ENCODE peak calls at places on chromosomes 1 and 21, in nine cellular contexts. G, E, D, Y, X, O, R, U and P are unnamed samples.

GRCh38 chr1:65813956-65814355 is 21.3 kb downstream of the PDE4B start:
- DNase-seq in R (peak; percentile 34), E (peak; percentile 49), O (no peak), Y (no peak), G (no peak), D (no peak), U (no peak), X (peak; percentile 65), P (no peak)

GRCh38 chr1:45177452-45177851 is 29.0 kb downstream of the ZSWIM5 start:
- DNase-seq in E (peak; percentile 1), G (no peak), D (no peak), R (no peak), O (no peak), U (no peak), Y (no peak), X (peak; percentile 65), P (no peak)

GRCh38 chr1:48744032-48744431 is 32.7 kb downstream of the BEND5 start:
- DNase-seq in D (no peak), Y (no peak), R (no peak), O (no peak), X (no peak), U (no peak), E (no peak), G (no peak), P (no peak)

GRCh38 chr1:203166192-203166940 is 9.3 kb downstream of the MYBPH start:
- DNase-seq in Y (peak; percentile 42), D (no peak), E (no peak), U (no peak), O (no peak), R (no peak), X (no peak), G (peak; percentile 42), P (peak; percentile 67)

GRCh38 chr1:148160421-148161251 is 8.6 kb upstream of the NBPF11 start:
- DNase-seq in X (peak; percentile 20), R (no peak), D (no peak), Y (no peak), E (no peak), U (no peak), O (no peak), G (no peak), P (no peak)

GRCh38 chr1:153122831-153123421 is 9.6 kb upstream of the SPRR2F start:
- DNase-seq in D (no peak), G (peak; percentile 97), Y (no peak), X (no peak), R (no peak), U (peak; percentile 82), O (no peak), E (no peak), P (peak; percentile 8)

GRCh38 chr1:162846256-162847212 is 14.4 kb downstream of the CCDC190 start:
- DNase-seq in Y (no peak), D (peak; percentile 86), U (no peak), O (no peak), G (no peak), E (peak; percentile 88), X (peak; percentile 53), R (peak; percentile 87), P (no peak)

GRCh38 chr1:15627343-15627988 is 10.2 kb downstream of the DDI2 start:
- DNase-seq in Y (no peak), O (no peak), U (no peak), X (peak; percentile 42), G (no peak), D (no peak), E (peak; percentile 26), R (no peak), P (no peak)

GRCh38 chr1:228794173-228794572 is 58.9 kb downstream of the RHOU start:
- DNase-seq in U (no peak), G (no peak), X (peak; percentile 20), D (peak; percentile 22), R (peak; percentile 40), E (no peak), Y (no peak), O (peak; percentile 86), P (no peak)

GRCh38 chr1:67605209-67605780 is 79.7 kb upstream of the GADD45A start:
- DNase-seq in U (no peak), G (no peak), R (no peak), E (no peak), Y (no peak), D (no peak), O (no peak), X (no peak), P (no peak)

GRCh38 chr21:45719177-45719802 is 75.8 kb downstream of the PCBP3 start:
- DNase-seq in G (no peak), O (no peak), D (no peak), U (no peak), X (no peak), E (no peak), R (no peak), Y (no peak), P (no peak)

GRCh38 chr1:82564338-82564737 is 763.6 kb downstream of the ADGRL2 start:
- DNase-seq in G (no peak), D (no peak), Y (no peak), O (no peak), E (no peak), U (no peak), X (no peak), R (no peak), P (no peak)
- H3K27ac ChIP-seq in G (no peak overlapping the region), D (no peak overlapping the region), Y (no peak overlapping the region), O (no peak overlapping the region), E (no peak overlapping the region), U (no peak overlapping the region), X (no peak overlapping the region), R (no peak overlapping the region), P (no peak overlapping the region)

DNA sequence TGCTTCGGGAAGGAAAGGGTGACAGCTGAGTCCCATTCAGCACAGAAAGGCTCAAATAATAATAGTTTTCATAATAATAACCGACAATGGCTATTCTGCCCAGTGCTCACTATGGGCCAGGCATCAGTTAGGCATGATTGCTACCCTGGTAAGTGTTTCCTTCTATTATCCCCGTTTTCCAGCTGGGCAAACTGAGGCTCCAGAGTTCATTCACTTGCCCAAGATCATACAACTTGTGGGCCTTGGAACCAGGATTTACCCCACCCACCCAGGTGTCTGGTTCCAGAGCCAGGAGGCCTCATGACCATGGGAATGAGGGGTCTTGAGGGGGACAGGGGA is 492 bp downstream of the PLOD1 start:
- DNase-seq in E (no peak), O (no peak), D (no peak), R (no peak), G (no peak), X (no peak), U (no peak), Y (no peak), P (no peak)
- H3K4me2 ChIP-seq in E (peak overlapping the region; percentile 96), O (peak overlapping the region; percentile 73), D (peak overlapping the region; percentile 97), R (peak overlapping the region; percentile 26), G (peak overlapping the region; percentile 81), X (peak overlapping the region; percentile 86), U (peak overlapping the region; percentile 91), Y (peak overlapping the region; percentile 100), P (peak overlapping the region; percentile 87)

GRCh38 chr1:55504306-55504706 is 289.1 kb upstream of the USP24 start:
- DNase-seq in D (no peak), G (no peak), Y (no peak), R (peak; percentile 4), O (no peak), X (no peak), E (no peak), U (no peak), P (peak; percentile 46)

GRCh38 chr1:55506686-55507577 is 291.8 kb upstream of the USP24 start:
- DNase-seq in O (no peak), U (peak; percentile 16), D (no peak), E (peak; percentile 63), X (peak; percentile 69), Y (no peak), G (no peak), R (peak; percentile 26), P (no peak)

GRCh38 chr1:55500601-55501000 is 285.4 kb upstream of the USP24 start:
- DNase-seq in G (no peak), O (no peak), E (peak; percentile 59), U (no peak), X (peak; percentile 63), R (no peak), Y (no peak), D (no peak), P (no peak)

GRCh38 chr1:55505326-55505725 is 290.2 kb upstream of the USP24 start:
- DNase-seq in R (no peak), O (no peak), E (no peak), U (no peak), Y (no peak), G (no peak), D (no peak), X (no peak), P (no peak)

DNA sequence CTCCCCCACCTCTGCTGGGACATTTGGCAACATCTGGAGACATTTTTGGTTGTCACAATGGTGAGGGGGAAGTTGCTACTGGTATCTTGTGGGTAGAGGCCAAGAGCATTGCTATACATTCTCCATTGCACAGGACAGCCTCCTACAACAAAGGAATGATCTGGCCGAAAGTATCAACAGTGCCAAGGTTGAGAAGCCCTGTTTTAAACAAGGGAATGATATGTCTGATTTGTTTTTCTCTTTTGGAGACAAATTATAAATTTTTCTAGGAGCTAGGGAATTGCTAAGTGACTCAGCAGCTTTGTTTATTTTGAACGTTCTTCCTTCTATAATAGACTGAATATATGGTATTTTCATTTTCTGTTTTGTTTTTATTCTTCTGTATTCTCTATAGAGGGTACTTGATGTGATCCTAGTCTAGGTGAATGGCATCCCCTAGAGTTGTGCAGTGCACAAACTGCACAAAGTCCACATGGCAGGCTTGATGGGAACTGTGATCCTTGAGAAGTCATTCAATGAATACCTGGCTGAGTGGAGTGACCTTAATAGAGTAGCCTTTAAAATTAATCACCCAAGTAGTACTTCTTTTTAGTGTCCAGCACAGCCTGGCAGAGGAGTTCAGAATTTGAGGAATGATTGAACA is 288.6 kb upstream of the USP24 start:
- DNase-seq in E (peak; percentile 83), X (peak; percentile 31), G (no peak), R (peak; percentile 43), O (no peak), U (no peak), Y (no peak), D (peak; percentile 23), P (no peak)
- H3K27ac ChIP-seq in E (peak overlapping the region; percentile 100), X (no peak overlapping the region), G (no peak overlapping the region), R (peak overlapping the region; percentile 54), O (no peak overlapping the region), U (no peak overlapping the region), Y (no peak overlapping the region), D (no peak overlapping the region), P (peak overlapping the region; percentile 83)

GRCh38 chr1:94165843-94166242 is 44.9 kb upstream of the ABCA4 start:
- DNase-seq in R (no peak), D (no peak), E (no peak), G (no peak), Y (no peak), U (no peak), X (no peak), O (no peak), P (no peak)

GRCh38 chr1:94156226-94156625 is 35.3 kb upstream of the ABCA4 start:
- DNase-seq in Y (no peak), R (peak; percentile 29), D (peak; percentile 23), X (peak; percentile 30), G (no peak), O (no peak), U (no peak), E (peak; percentile 31), P (no peak)

GRCh38 chr1:94154989-94155388 is 34.0 kb upstream of the ABCA4 start:
- DNase-seq in U (no peak), R (no peak), O (no peak), G (no peak), D (no peak), E (no peak), X (no peak), Y (no peak), P (no peak)

DNA sequence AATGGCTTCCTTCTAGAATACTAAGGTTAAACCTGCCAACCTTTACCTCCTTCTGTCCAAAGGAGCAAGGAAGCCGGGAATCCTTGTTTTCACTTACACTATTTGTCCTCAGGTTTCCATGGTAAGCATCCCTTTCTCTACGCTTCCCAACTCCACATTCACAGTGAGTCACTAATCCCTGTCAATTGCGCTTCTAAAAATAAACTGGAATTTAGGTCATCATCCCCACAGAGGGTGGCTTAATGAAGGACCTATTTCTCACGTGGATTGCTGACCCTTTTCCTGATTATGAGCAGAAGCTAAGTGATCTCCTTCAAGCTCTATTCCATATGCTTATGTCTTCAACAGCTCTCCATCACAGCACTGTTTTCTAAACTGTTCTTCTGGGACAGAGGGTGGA is 39.9 kb upstream of the ABCA4 start:
- DNase-seq in O (no peak), G (peak; percentile 86), U (no peak), E (peak; percentile 86), D (peak; percentile 87), R (peak; percentile 85), Y (peak; percentile 6), X (peak; percentile 90), P (peak; percentile 11)
- H3K4me2 ChIP-seq in O (no peak overlapping the region), G (no peak overlapping the region), U (no peak overlapping the region), E (peak overlapping the region; percentile 2), D (peak overlapping the region; percentile 45), R (no peak overlapping the region), Y (no peak overlapping the region), X (peak overlapping the region; percentile 35), P (no peak overlapping the region)